ENCODE peak calls at places on chromosomes 12 and 14, in six cellular contexts. One of them, this sample, is unnamed.

GRCh38 chr12:102454808-102455760 is 25.3 kb downstream of the IGF1 start:
- DNase-seq in coronary artery: no peak
- DNase-seq in stomach: no peak
- DNase-seq in astrocyte of the spinal cord: no peak
- DNase-seq in heart right ventricle: no peak
- DNase-seq in endodermal cell: no peak
- DNase-seq in this sample: no peak

GRCh38 chr12:120468271-120468845 is 1.2 kb downstream of the SRSF9 start:
- DNase-seq in coronary artery: peak; percentile 78
- DNase-seq in stomach: peak; percentile 44
- DNase-seq in astrocyte of the spinal cord: peak; percentile 60
- DNase-seq in heart right ventricle: peak; percentile 20
- DNase-seq in endodermal cell: peak; percentile 84
- DNase-seq in this sample: peak; percentile 47

GRCh38 chr14:55701638-55702037 is 121.6 kb downstream of the KTN1 start:
- DNase-seq in coronary artery: no peak
- DNase-seq in stomach: no peak
- DNase-seq in astrocyte of the spinal cord: peak; percentile 43
- DNase-seq in heart right ventricle: no peak
- DNase-seq in endodermal cell: no peak
- DNase-seq in this sample: no peak

GRCh38 chr12:110352401-110352800 is 51.1 kb downstream of the ANAPC7 start:
- DNase-seq in coronary artery: no peak
- DNase-seq in stomach: no peak
- DNase-seq in astrocyte of the spinal cord: no peak
- DNase-seq in heart right ventricle: no peak
- DNase-seq in endodermal cell: no peak
- DNase-seq in this sample: no peak

GRCh38 chr12:53077030-53077429 is 2.2 kb downstream of the SPRYD3 start:
- DNase-seq in coronary artery: no peak
- DNase-seq in stomach: no peak
- DNase-seq in astrocyte of the spinal cord: no peak
- DNase-seq in heart right ventricle: no peak
- DNase-seq in endodermal cell: peak; percentile 35
- DNase-seq in this sample: no peak

GRCh38 chr14:72975776-72976175 is 49.5 kb downstream of the DCAF4 start:
- DNase-seq in coronary artery: no peak
- DNase-seq in stomach: no peak
- DNase-seq in astrocyte of the spinal cord: no peak
- DNase-seq in heart right ventricle: no peak
- DNase-seq in endodermal cell: peak; percentile 70
- DNase-seq in this sample: no peak

GRCh38 chr12:2490746-2491145 is 304.0 kb upstream of the FKBP4 start:
- DNase-seq in coronary artery: no peak
- DNase-seq in stomach: no peak
- DNase-seq in astrocyte of the spinal cord: no peak
- DNase-seq in heart right ventricle: no peak
- DNase-seq in endodermal cell: no peak
- DNase-seq in this sample: no peak

GRCh38 chr12:106066051-106066705 is 72.6 kb downstream of the NUAK1 start:
- DNase-seq in coronary artery: no peak
- DNase-seq in stomach: no peak
- DNase-seq in astrocyte of the spinal cord: no peak
- DNase-seq in heart right ventricle: no peak
- DNase-seq in endodermal cell: no peak
- DNase-seq in this sample: no peak

GRCh38 chr14:65412881-65413738 is 580 bp downstream of the FUT8 start:
- DNase-seq in coronary artery: peak; percentile 86
- DNase-seq in stomach: peak; percentile 74
- DNase-seq in astrocyte of the spinal cord: peak; percentile 74
- DNase-seq in heart right ventricle: peak; percentile 62
- DNase-seq in endodermal cell: peak; percentile 82
- DNase-seq in this sample: peak; percentile 54

GRCh38 chr14:75280831-75281690 is 2.4 kb downstream of the FOS start:
- DNase-seq in coronary artery: no peak
- DNase-seq in stomach: no peak
- DNase-seq in astrocyte of the spinal cord: peak; percentile 45
- DNase-seq in heart right ventricle: no peak
- DNase-seq in endodermal cell: peak; percentile 60
- DNase-seq in this sample: no peak

GRCh38 chr14:88384653-88385205 is 728 bp upstream of the SPATA7 start:
- DNase-seq in coronary artery: no peak
- DNase-seq in stomach: no peak
- DNase-seq in astrocyte of the spinal cord: no peak
- DNase-seq in heart right ventricle: no peak
- DNase-seq in endodermal cell: no peak
- DNase-seq in this sample: no peak

GRCh38 chr14:95058491-95058890 is 98.8 kb downstream of the DICER1 start:
- DNase-seq in coronary artery: no peak
- DNase-seq in stomach: no peak
- DNase-seq in astrocyte of the spinal cord: no peak
- DNase-seq in heart right ventricle: no peak
- DNase-seq in endodermal cell: no peak
- DNase-seq in this sample: no peak

GRCh38 chr12:107760207-107760816 is 625 bp downstream of the PRDM4 start:
- DNase-seq in coronary artery: peak; percentile 77
- DNase-seq in stomach: no peak
- DNase-seq in astrocyte of the spinal cord: no peak
- DNase-seq in heart right ventricle: peak; percentile 6
- DNase-seq in endodermal cell: peak; percentile 82
- DNase-seq in this sample: peak; percentile 48

GRCh38 chr14:59251811-59252771 is 63.6 kb downstream of the DAAM1 start:
- DNase-seq in coronary artery: no peak
- DNase-seq in stomach: no peak
- DNase-seq in astrocyte of the spinal cord: peak; percentile 72
- DNase-seq in heart right ventricle: no peak
- DNase-seq in endodermal cell: no peak
- DNase-seq in this sample: no peak

GRCh38 chr14:54787263-54787662 is 115.4 kb downstream of the GCH1 start:
- DNase-seq in coronary artery: peak; percentile 52
- DNase-seq in stomach: no peak
- DNase-seq in astrocyte of the spinal cord: no peak
- DNase-seq in heart right ventricle: no peak
- DNase-seq in endodermal cell: peak; percentile 46
- DNase-seq in this sample: no peak

GRCh38 chr12:40515041-40515825 is 177.0 kb upstream of the CNTN1 start:
- DNase-seq in coronary artery: no peak
- DNase-seq in stomach: no peak
- DNase-seq in astrocyte of the spinal cord: peak; percentile 18
- DNase-seq in heart right ventricle: no peak
- DNase-seq in endodermal cell: no peak
- DNase-seq in this sample: no peak

GRCh38 chr12:71134405-71134804 is 23.4 kb downstream of the TSPAN8 start:
- DNase-seq in coronary artery: no peak
- DNase-seq in stomach: no peak
- DNase-seq in astrocyte of the spinal cord: no peak
- DNase-seq in heart right ventricle: no peak
- DNase-seq in endodermal cell: no peak
- DNase-seq in this sample: no peak

DNA sequence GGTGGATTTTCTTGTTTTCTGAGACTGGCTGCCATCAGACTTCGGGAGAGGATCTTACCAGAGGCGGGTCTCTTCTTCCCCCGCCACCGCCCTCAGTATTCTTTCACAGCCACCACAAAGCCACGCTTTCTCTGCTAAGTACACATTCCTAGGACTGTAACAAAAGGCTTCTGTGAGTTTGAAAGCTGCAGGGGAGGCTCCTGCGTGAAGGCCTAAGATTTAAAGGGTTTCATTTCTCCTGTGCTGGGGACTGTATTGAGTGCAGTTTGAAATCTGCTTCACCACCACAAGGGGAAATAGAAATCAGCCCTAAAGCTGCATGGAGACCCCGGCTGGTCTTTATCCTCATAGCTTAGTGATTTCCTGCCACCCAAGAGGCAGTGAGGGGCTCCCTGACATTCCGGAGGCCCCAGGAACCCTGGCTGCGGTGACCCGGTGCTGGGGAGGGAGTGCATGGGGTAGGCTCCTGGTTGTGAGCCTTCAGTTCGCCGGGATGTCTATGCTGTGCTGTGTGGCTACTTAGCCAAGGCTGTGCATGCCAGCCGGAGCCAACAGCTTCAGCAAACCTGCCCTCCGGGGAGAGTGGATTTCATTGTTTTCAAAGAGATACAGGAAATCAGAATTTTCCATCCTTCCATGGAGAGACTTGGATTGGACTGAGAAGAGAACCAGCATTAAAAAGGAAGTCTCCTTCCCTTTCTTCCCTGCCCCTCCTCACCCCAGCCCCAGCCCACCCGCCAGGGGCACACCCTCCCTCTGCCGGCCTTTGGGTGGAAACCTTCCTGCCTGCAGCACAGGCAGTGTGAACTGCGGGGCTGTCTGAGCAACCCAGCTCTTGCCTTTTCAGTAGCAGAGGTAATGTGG is 163.3 kb downstream of the ETV6 start:
- DNase-seq in coronary artery: no peak
- DNase-seq in stomach: no peak
- DNase-seq in astrocyte of the spinal cord: peak; percentile 73
- DNase-seq in heart right ventricle: peak; percentile 53
- DNase-seq in endodermal cell: peak; percentile 89
- DNase-seq in this sample: no peak
- TF ChIP-seq CTCF in coronary artery: no peak
- TF ChIP-seq CTCF in stomach: no peak
- TF ChIP-seq CTCF in astrocyte of the spinal cord: peak; percentile 16
- TF ChIP-seq CTCF in heart right ventricle: peak; percentile 33
- TF ChIP-seq CTCF in endodermal cell: peak; percentile 60
- TF ChIP-seq CTCF in this sample: peak; percentile 48

DNA sequence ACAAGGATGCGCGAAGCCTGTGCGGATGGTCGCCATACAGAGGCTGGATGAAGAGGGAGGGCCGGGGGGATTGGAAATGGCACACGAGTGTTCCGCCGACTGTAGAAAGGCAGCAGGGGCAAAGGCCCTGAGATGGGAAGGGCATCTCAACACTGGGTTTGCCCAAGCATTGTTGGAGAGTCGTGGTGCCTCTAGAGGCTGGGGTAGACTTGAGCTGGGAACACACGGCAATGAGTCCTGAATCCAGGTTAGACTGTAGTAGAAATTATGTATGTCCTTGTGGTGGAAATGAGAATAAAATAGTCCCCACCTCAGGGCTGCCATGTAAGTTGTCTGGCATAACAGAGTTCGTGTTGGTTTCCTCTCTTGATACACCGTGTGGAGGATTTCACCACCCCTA is 83.8 kb upstream of the CCND2 start:
- DNase-seq in coronary artery: no peak
- DNase-seq in stomach: no peak
- DNase-seq in astrocyte of the spinal cord: no peak
- DNase-seq in heart right ventricle: no peak
- DNase-seq in endodermal cell: no peak
- DNase-seq in this sample: no peak
- TF ChIP-seq CTCF in coronary artery: no peak
- TF ChIP-seq CTCF in stomach: no peak
- TF ChIP-seq CTCF in astrocyte of the spinal cord: no peak
- TF ChIP-seq CTCF in heart right ventricle: no peak
- TF ChIP-seq CTCF in endodermal cell: peak; percentile 44
- TF ChIP-seq CTCF in this sample: no peak

GRCh38 chr12:6115389-6115788 is 9.1 kb downstream of the VWF start:
- DNase-seq in coronary artery: no peak
- DNase-seq in stomach: no peak
- DNase-seq in astrocyte of the spinal cord: peak; percentile 23
- DNase-seq in heart right ventricle: no peak
- DNase-seq in endodermal cell: no peak
- DNase-seq in this sample: no peak
- TF ChIP-seq CTCF in coronary artery: no peak
- TF ChIP-seq CTCF in stomach: no peak
- TF ChIP-seq CTCF in astrocyte of the spinal cord: no peak
- TF ChIP-seq CTCF in heart right ventricle: no peak
- TF ChIP-seq CTCF in endodermal cell: no peak
- TF ChIP-seq CTCF in this sample: no peak

GRCh38 chr14:30657606-30658163 is 35.6 kb downstream of the SCFD1 start:
- DNase-seq in coronary artery: no peak
- DNase-seq in stomach: no peak
- DNase-seq in astrocyte of the spinal cord: peak; percentile 10
- DNase-seq in heart right ventricle: no peak
- DNase-seq in endodermal cell: no peak
- DNase-seq in this sample: no peak
- TF ChIP-seq CTCF in coronary artery: no peak
- TF ChIP-seq CTCF in stomach: peak; percentile 24
- TF ChIP-seq CTCF in astrocyte of the spinal cord: peak; percentile 35
- TF ChIP-seq CTCF in heart right ventricle: peak; percentile 51
- TF ChIP-seq CTCF in endodermal cell: peak; percentile 71
- TF ChIP-seq CTCF in this sample: no peak

GRCh38 chr14:81165188-81165587 is 55.6 kb downstream of the GTF2A1 start:
- DNase-seq in coronary artery: no peak
- DNase-seq in stomach: no peak
- DNase-seq in astrocyte of the spinal cord: no peak
- DNase-seq in heart right ventricle: peak; percentile 6
- DNase-seq in endodermal cell: no peak
- DNase-seq in this sample: no peak
- TF ChIP-seq CTCF in coronary artery: no peak
- TF ChIP-seq CTCF in stomach: no peak
- TF ChIP-seq CTCF in astrocyte of the spinal cord: no peak
- TF ChIP-seq CTCF in heart right ventricle: no peak
- TF ChIP-seq CTCF in endodermal cell: no peak
- TF ChIP-seq CTCF in this sample: no peak

DNA sequence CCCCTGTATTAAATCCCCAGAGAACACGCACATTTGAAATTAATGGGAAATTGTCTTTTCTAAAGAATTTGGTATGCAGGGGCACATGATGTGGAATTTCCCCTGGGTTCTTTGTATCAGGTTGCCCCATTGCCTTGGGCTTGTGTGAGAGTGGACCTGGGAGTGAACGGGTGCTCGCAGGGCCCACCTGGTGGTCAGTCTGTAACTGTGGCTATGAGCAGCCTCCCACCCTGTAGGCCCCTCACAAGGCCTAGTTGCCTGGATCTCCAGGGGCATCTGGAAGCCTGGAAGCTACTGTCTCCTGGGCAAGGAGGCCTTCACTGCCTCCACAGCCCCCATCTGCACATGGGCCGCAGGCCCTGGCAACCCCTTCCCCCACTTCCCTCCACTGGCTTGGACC is 96.7 kb downstream of the SLC25A47 start:
- DNase-seq in coronary artery: no peak
- DNase-seq in stomach: no peak
- DNase-seq in astrocyte of the spinal cord: no peak
- DNase-seq in heart right ventricle: no peak
- DNase-seq in endodermal cell: peak; percentile 73
- DNase-seq in this sample: no peak
- TF ChIP-seq CTCF in coronary artery: no peak
- TF ChIP-seq CTCF in stomach: no peak
- TF ChIP-seq CTCF in astrocyte of the spinal cord: peak; percentile 22
- TF ChIP-seq CTCF in heart right ventricle: no peak
- TF ChIP-seq CTCF in endodermal cell: peak; percentile 78
- TF ChIP-seq CTCF in this sample: no peak

DNA sequence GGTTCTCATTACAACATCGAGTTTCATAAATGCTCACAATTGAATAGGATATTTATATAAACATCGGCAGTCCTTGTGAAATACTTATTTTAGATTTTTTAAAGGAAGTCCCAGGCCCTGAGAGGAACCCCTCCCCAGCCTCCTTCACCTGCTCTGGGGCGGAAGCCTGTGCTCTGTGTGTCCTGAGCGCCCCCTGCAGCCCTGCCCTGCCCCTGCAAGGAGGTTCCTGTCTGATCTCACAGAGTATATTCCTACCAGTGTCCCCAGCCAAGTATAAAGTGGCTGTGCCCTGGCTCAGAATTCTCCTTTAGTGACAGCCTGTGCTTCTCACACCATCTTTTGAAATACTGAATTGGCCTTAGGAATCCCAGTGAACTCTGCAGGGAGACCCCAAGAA is 659.5 kb downstream of the TMEM121 start:
- DNase-seq in coronary artery: no peak
- DNase-seq in stomach: peak; percentile 45
- DNase-seq in astrocyte of the spinal cord: no peak
- DNase-seq in heart right ventricle: no peak
- DNase-seq in endodermal cell: no peak
- DNase-seq in this sample: no peak
- TF ChIP-seq CTCF in coronary artery: no peak
- TF ChIP-seq CTCF in stomach: peak; percentile 20
- TF ChIP-seq CTCF in astrocyte of the spinal cord: no peak
- TF ChIP-seq CTCF in heart right ventricle: no peak
- TF ChIP-seq CTCF in endodermal cell: no peak
- TF ChIP-seq CTCF in this sample: peak; percentile 50

GRCh38 chr14:103630364-103631108 is 1.5 kb downstream of the KLC1 start:
- DNase-seq in coronary artery: no peak
- DNase-seq in stomach: no peak
- DNase-seq in astrocyte of the spinal cord: peak; percentile 30
- DNase-seq in heart right ventricle: no peak
- DNase-seq in endodermal cell: no peak
- DNase-seq in this sample: no peak
- TF ChIP-seq CTCF in coronary artery: no peak
- TF ChIP-seq CTCF in stomach: no peak
- TF ChIP-seq CTCF in astrocyte of the spinal cord: no peak
- TF ChIP-seq CTCF in heart right ventricle: no peak
- TF ChIP-seq CTCF in endodermal cell: no peak
- TF ChIP-seq CTCF in this sample: no peak